ENCODE peak calls at places on chromosomes 5 and 9, in nine cellular contexts. F, Q, W, Y, K, R, M, I and T are unnamed samples.
A peak's percentile ranks its signal among the peaks of the same experiment; 100 is the strongest.

GRCh38 chr9:114056527-114056926 is 21.6 kb downstream of the AMBP start:
- DNase-seq in M (no peak), Y (no peak), I (no peak), W (no peak), K (no peak), R (no peak), F (no peak), Q (no peak), T (no peak)

GRCh38 chr9:76415731-76416130 is 21.5 kb upstream of the RFK start:
- DNase-seq in Y (no peak), R (peak; percentile 15), F (no peak), M (no peak), I (peak; percentile 76), K (no peak), W (no peak), Q (no peak), T (peak; percentile 31)

GRCh38 chr9:98821831-98822230 is 14.4 kb downstream of the GALNT12 start:
- DNase-seq in M (no peak), R (no peak), W (no peak), Q (no peak), Y (no peak), I (no peak), K (no peak), F (no peak), T (no peak)

GRCh38 chr9:128724744-128725211 is 851 bp upstream of the ZDHHC12 start:
- DNase-seq in W (peak; percentile 79), I (peak; percentile 68), Q (peak; percentile 30), R (peak; percentile 67), Y (peak; percentile 63), F (peak; percentile 71), K (no peak), M (peak; percentile 84), T (peak; percentile 72)

GRCh38 chr5:96432245-96433065 is 593 bp downstream of the PCSK1 start:
- DNase-seq in M (peak; percentile 44), I (peak; percentile 81), R (peak; percentile 19), F (no peak), K (no peak), W (no peak), Q (no peak), Y (no peak), T (peak; percentile 77)

GRCh38 chr9:32180597-32180996 is 203.8 kb upstream of the ACO1 start:
- DNase-seq in Y (no peak), W (no peak), I (no peak), M (no peak), R (no peak), Q (no peak), K (no peak), F (no peak), T (no peak)

GRCh38 chr5:7754997-7755596 is 95.8 kb downstream of the CFAP90 start:
- DNase-seq in W (no peak), F (peak; percentile 24), Y (peak; percentile 62), I (no peak), Q (no peak), M (peak; percentile 67), R (peak; percentile 25), K (no peak), T (peak; percentile 64)

GRCh38 chr5:104498281-104498680 is 935.7 kb upstream of the NUDT12 start:
- DNase-seq in Q (no peak), M (no peak), R (no peak), W (no peak), Y (no peak), K (no peak), I (peak; percentile 33), F (no peak), T (no peak)

GRCh38 chr5:138664276-138664943 is 88.8 kb upstream of the CTNNA1 start:
- DNase-seq in R (peak; percentile 58), W (no peak), Q (no peak), M (no peak), Y (no peak), F (peak; percentile 89), I (peak; percentile 42), K (no peak), T (no peak)

GRCh38 chr5:149794338-149795023 is 64.4 kb downstream of the PPARGC1B start:
- DNase-seq in I (no peak), K (no peak), Y (no peak), R (no peak), W (peak; percentile 44), Q (no peak), F (no peak), M (no peak), T (no peak)

GRCh38 chr5:80181618-80182211 is 74.1 kb downstream of the SERINC5 start:
- DNase-seq in I (peak; percentile 53), W (no peak), Y (no peak), K (no peak), M (no peak), Q (no peak), F (peak; percentile 75), R (peak; percentile 25), T (no peak)

GRCh38 chr5:9409413-9410089 is 136.3 kb downstream of the SEMA5A start:
- DNase-seq in M (no peak), Q (no peak), Y (no peak), F (no peak), I (no peak), R (no peak), K (no peak), W (no peak), T (no peak)

GRCh38 chr5:4019841-4020240 is 424.2 kb downstream of the IRX1 start:
- DNase-seq in K (no peak), F (no peak), W (no peak), M (no peak), Q (no peak), Y (no peak), R (peak; percentile 29), I (no peak), T (no peak)

GRCh38 chr5:78720997-78721396 is 72.4 kb upstream of the LHFPL2 start:
- DNase-seq in K (no peak), W (no peak), I (no peak), Q (no peak), F (peak; percentile 24), R (no peak), Y (no peak), M (no peak), T (no peak)

GRCh38 chr9:4141201-4141750 is 158.6 kb downstream of the GLIS3 start:
- DNase-seq in W (no peak), M (no peak), R (no peak), Y (no peak), Q (no peak), K (no peak), F (no peak), I (peak; percentile 25), T (peak; percentile 6)

GRCh38 chr9:35962126-35962906 is 4.4 kb upstream of the OR2S2 start:
- DNase-seq in F (no peak), W (peak; percentile 45), Q (no peak), R (peak; percentile 88), K (no peak), M (no peak), Y (no peak), I (peak; percentile 77), T (peak; percentile 95)

GRCh38 chr9:37575921-37576721 is at the start of gene FBXO10:
- DNase-seq in Q (peak; percentile 29), K (no peak), R (peak; percentile 58), M (peak; percentile 80), F (peak; percentile 57), I (peak; percentile 65), Y (peak; percentile 70), W (peak; percentile 79), T (peak; percentile 48)

GRCh38 chr5:146499680-146500079 is 16.3 kb downstream of the GPR151 start:
- DNase-seq in I (no peak), Q (no peak), R (no peak), M (no peak), F (no peak), K (no peak), W (no peak), Y (no peak), T (no peak)

GRCh38 chr5:134086215-134086942 is 28.1 kb upstream of the TCF7 start:
- DNase-seq in Y (no peak), Q (no peak), I (no peak), W (no peak), F (no peak), K (no peak), R (no peak), M (no peak), T (no peak)

GRCh38 chr9:87647114-87647513 is 78.8 kb upstream of the CTSL start:
- DNase-seq in Q (no peak), Y (no peak), K (no peak), W (no peak), R (no peak), F (no peak), I (no peak), M (no peak), T (no peak)
- H3K4me3 ChIP-seq in Q (no peak overlapping the region), Y (no peak overlapping the region), K (no peak overlapping the region), W (no peak overlapping the region), R (no peak overlapping the region), F (no peak overlapping the region), I (no peak overlapping the region), M (no peak overlapping the region), T (no peak overlapping the region)

GRCh38 chr5:174725991-174726601 is 1.7 kb downstream of the MSX2 start:
- DNase-seq in R (no peak), M (no peak), Q (no peak), K (no peak), Y (no peak), I (no peak), W (no peak), F (no peak), T (no peak)
- H3K4me3 ChIP-seq in R (peak overlapping the region; percentile 62), M (no peak overlapping the region), Q (no peak overlapping the region), K (no peak overlapping the region), Y (no peak overlapping the region), I (no peak overlapping the region), W (peak overlapping the region; percentile 82), F (peak overlapping the region; percentile 74), T (no peak overlapping the region)

GRCh38 chr9:133119461-133120342 is 1.3 kb downstream of the RALGDS start:
- DNase-seq in R (no peak), W (peak; percentile 42), M (no peak), I (no peak), F (no peak), Y (no peak), Q (no peak), K (no peak), T (no peak)
- H3K4me3 ChIP-seq in R (peak overlapping the region; percentile 74), W (peak overlapping the region; percentile 83), M (no peak overlapping the region), I (peak overlapping the region; percentile 41), F (peak overlapping the region; percentile 62), Y (peak overlapping the region; percentile 70), Q (peak overlapping the region; percentile 92), K (peak overlapping the region; percentile 63), T (peak overlapping the region; percentile 63)

DNA sequence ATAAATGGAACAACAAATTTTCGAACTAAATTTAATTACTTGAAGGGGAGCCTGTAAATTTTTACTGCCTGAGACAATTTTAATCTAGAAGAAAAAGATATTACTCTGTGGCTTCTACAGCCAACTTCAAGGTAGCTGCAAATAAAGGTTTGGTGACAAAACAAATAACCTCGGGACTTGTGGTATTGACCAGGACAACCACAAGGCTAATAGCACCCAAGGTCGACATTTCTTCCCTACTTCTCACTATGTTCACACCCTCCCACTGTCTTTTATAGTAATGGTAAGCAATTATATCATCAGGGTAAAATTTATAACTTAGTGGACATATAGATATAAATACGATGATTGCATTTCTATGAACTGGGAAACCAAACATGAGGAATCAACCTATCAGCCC is 67.9 kb upstream of the SPINK5 start:
- DNase-seq in I (no peak), M (no peak), Y (no peak), W (no peak), F (no peak), K (no peak), Q (no peak), R (no peak), T (no peak)
- H3K4me3 ChIP-seq in I (no peak overlapping the region), M (no peak overlapping the region), Y (no peak overlapping the region), W (no peak overlapping the region), F (no peak overlapping the region), K (no peak overlapping the region), Q (no peak overlapping the region), R (no peak overlapping the region), T (no peak overlapping the region)